ENCODE peak calls at places on chromosomes 1 and 21, in nine cellular contexts. O is K562, L is thyroid gland, K is heart left ventricle, N is ovary, X is transverse colon, M is HepG2, T is body of pancreas, E is IMR-90. U is an unnamed sample.

GRCh38 chr1:52182874-52183400 is 41.0 kb downstream of the ZFYVE9 start:
- DNase-seq in E (no peak), O (no peak), K (no peak), X (no peak), L (no peak), M (no peak), T (no peak), N (no peak), U (no peak)

GRCh38 chr1:35047188-35047858 is 15.6 kb upstream of the ZMYM6 start:
- DNase-seq in L (no peak), X (no peak), K (no peak), O (no peak), M (no peak), E (peak), T (no peak), N (no peak), U (no peak)

GRCh38 chr1:47655521-47656300 is 217.9 kb downstream of the FOXD2 start:
- DNase-seq in O (no peak), K (peak), T (no peak), M (no peak), L (no peak), X (no peak), E (no peak), N (no peak), U (no peak)

GRCh38 chr1:4681026-4681425 is 26.6 kb downstream of the AJAP1 start:
- DNase-seq in N (no peak), M (no peak), X (no peak), E (no peak), O (no peak), K (no peak), T (no peak), L (no peak), U (no peak)

GRCh38 chr21:15841856-15842564 is 112.2 kb downstream of the USP25 start:
- DNase-seq in K (no peak), N (no peak), E (peak), T (no peak), O (no peak), L (no peak), M (no peak), X (no peak), U (no peak)

GRCh38 chr1:221637641-221638041 is 104.2 kb downstream of the DUSP10 start:
- DNase-seq in M (no peak), O (no peak), N (no peak), X (no peak), E (peak), T (no peak), L (no peak), K (peak), U (no peak)

GRCh38 chr1:181083842-181084605 is 4.5 kb upstream of the IER5 start:
- DNase-seq in X (peak), K (peak), M (peak), E (no peak), N (no peak), O (peak), L (peak), T (peak), U (peak)

GRCh38 chr1:244302889-244303609 is 148.7 kb downstream of the ADSS2 start:
- DNase-seq in O (peak), E (peak), N (peak), L (peak), X (peak), K (no peak), M (no peak), T (no peak), U (no peak)

GRCh38 chr21:20083336-20083735 is 914.9 kb upstream of the NCAM2 start:
- DNase-seq in M (no peak), N (no peak), T (no peak), X (no peak), O (no peak), L (no peak), K (no peak), E (no peak), U (no peak)

GRCh38 chr1:204345941-204346678 is 13.6 kb downstream of the PLEKHA6 start:
- DNase-seq in M (no peak), E (no peak), O (no peak), X (no peak), K (no peak), L (no peak), T (no peak), N (no peak), U (no peak)

GRCh38 chr1:241837901-241838300 is 10.1 kb upstream of the EXO1 start:
- DNase-seq in M (no peak), E (peak), L (no peak), O (no peak), X (no peak), K (no peak), T (no peak), N (no peak), U (no peak)

GRCh38 chr1:184116287-184116686 is 64.8 kb downstream of the TSEN15 start:
- DNase-seq in K (no peak), O (no peak), E (no peak), X (no peak), L (peak), N (no peak), M (no peak), T (no peak), U (no peak)

GRCh38 chr1:28887418-28887834 is 26.9 kb upstream of the EPB41 start:
- DNase-seq in M (no peak), E (no peak), L (peak), O (peak), X (peak), K (peak), T (peak), N (peak), U (no peak)

GRCh38 chr1:85366391-85366790 is 90.0 kb upstream of the BCL10 start:
- DNase-seq in T (no peak), L (no peak), O (no peak), X (no peak), K (no peak), N (no peak), M (no peak), E (peak), U (no peak)

GRCh38 chr1:41025979-41026819 is 4.7 kb upstream of the SLFNL1 start:
- DNase-seq in T (no peak), N (no peak), X (no peak), O (no peak), E (no peak), K (no peak), L (no peak), M (no peak), U (no peak)

GRCh38 chr1:27099904-27100796 is 54.8 kb downstream of the SLC9A1 start:
- DNase-seq in X (no peak), O (peak), T (no peak), K (peak), M (no peak), E (no peak), N (peak), L (no peak), U (no peak)

GRCh38 chr1:27097484-27097917 is 57.4 kb downstream of the SLC9A1 start:
- DNase-seq in T (peak), N (peak), O (peak), K (peak), M (peak), E (peak), X (peak), L (peak), U (peak)

GRCh38 chr1:27100797-27101491 is 54.0 kb downstream of the SLC9A1 start:
- DNase-seq in X (no peak), L (no peak), N (peak), O (no peak), M (no peak), K (no peak), T (no peak), E (no peak), U (no peak)

GRCh38 chr1:27098447-27099153 is 56.3 kb downstream of the SLC9A1 start:
- DNase-seq in O (no peak), L (no peak), E (no peak), M (peak), X (no peak), K (no peak), N (peak), T (no peak), U (no peak)

DNA sequence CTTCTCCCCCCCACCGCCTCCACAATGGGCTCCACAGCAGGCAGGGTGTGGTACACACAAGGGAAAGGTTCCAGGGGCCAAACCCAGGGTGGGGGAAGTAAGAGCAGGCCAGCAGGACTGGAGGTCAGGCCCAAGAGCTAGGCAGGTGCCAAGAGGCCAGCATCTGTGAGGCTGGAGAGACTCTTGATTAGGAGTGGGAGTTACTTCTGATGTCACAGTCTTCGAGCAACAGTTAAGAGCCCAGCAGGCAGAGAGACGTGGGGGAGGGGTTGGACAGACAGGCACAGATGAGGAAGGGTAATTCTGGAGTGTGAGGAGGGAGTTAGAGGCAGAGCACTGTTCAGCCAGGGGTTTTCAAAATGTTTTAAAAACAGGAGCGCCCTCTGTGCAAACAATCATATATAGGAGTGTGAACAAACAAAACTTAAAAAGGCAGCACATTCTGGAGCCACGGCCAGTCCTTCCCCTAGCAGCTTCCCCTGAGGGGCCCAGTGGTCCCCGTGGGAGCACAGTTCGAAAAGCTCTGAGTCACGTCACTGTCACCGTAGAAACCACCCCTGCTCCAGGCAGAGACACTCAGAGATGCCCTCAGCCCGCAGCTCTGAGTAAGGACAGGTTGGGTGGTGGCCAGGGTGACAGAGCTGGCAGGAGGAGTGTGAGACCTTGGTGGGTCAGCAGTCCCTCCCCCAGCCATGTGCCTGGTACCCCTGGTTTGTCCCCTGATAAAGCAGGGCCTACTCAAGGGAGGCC is 55.6 kb downstream of the SLC9A1 start:
- DNase-seq in N (peak), T (no peak), L (peak), E (peak), M (peak), O (peak), X (peak), K (peak), U (no peak)
- TF ChIP-seq POLR2A in N (peak), T (no peak), L (no peak), E (no peak), M (no peak), O (no peak), X (no peak), K (no peak), U (no peak)

GRCh38 chr1:8340456-8340855 is 22.5 kb downstream of the SLC45A1 start:
- DNase-seq in K (no peak), X (no peak), M (no peak), E (no peak), N (no peak), O (no peak), L (no peak), T (no peak), U (no peak)

GRCh38 chr1:8343464-8344001 is 25.6 kb downstream of the SLC45A1 start:
- DNase-seq in N (peak), X (peak), O (no peak), M (peak), K (no peak), E (peak), L (no peak), T (peak), U (peak)

GRCh38 chr1:8344893-8345507 is 27.1 kb downstream of the SLC45A1 start:
- DNase-seq in L (no peak), O (no peak), T (no peak), M (no peak), X (no peak), K (no peak), E (no peak), N (no peak), U (no peak)

GRCh38 chr1:8343044-8343443 is 25.1 kb downstream of the SLC45A1 start:
- DNase-seq in E (no peak), O (no peak), L (no peak), K (no peak), X (no peak), N (no peak), M (no peak), T (no peak), U (no peak)

DNA sequence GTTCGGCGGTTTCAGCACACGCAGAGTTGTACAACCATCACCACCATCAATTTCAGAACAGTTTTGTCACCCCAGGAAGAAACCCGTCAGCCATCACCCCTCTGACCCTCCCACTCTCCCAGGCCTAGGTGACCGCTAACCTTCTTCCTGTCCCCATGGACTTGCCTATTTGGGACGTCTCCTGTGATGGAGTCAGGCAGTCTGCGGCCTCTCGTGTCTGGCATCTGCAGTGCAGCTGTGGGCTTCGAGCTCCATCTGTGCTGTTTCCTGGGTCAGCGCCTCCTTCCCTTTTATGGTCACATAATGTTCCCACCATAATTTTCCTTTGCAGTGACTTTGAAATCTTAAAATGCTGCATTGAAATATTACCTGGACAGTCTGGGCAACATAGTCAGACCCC is 24.4 kb downstream of the SLC45A1 start:
- DNase-seq in T (no peak), M (peak), N (peak), K (no peak), E (peak), O (no peak), X (no peak), L (no peak), U (no peak)
- H3K27ac ChIP-seq in T (no peak), M (no peak), N (no peak), K (no peak), E (no peak), O (no peak), X (peak), L (no peak), U (no peak)

GRCh38 chr1:112955678-112956502 is at the start of gene SLC16A1:
- DNase-seq in L (peak), N (peak), K (peak), T (peak), E (peak), X (peak), O (peak), M (peak), U (peak)

GRCh38 chr1:112957133-112957812 is 1.3 kb upstream of the SLC16A1 start:
- DNase-seq in X (peak), K (peak), M (peak), E (peak), O (peak), L (peak), T (no peak), N (peak), U (peak)

GRCh38 chr1:112954945-112955677 is 885 bp downstream of the SLC16A1 start:
- DNase-seq in N (peak), L (peak), O (peak), K (peak), M (peak), T (peak), E (peak), X (peak), U (peak)

GRCh38 chr1:112954059-112954458 is 1.9 kb downstream of the SLC16A1 start:
- DNase-seq in X (no peak), O (no peak), N (no peak), T (no peak), E (peak), L (no peak), M (no peak), K (no peak), U (no peak)

DNA sequence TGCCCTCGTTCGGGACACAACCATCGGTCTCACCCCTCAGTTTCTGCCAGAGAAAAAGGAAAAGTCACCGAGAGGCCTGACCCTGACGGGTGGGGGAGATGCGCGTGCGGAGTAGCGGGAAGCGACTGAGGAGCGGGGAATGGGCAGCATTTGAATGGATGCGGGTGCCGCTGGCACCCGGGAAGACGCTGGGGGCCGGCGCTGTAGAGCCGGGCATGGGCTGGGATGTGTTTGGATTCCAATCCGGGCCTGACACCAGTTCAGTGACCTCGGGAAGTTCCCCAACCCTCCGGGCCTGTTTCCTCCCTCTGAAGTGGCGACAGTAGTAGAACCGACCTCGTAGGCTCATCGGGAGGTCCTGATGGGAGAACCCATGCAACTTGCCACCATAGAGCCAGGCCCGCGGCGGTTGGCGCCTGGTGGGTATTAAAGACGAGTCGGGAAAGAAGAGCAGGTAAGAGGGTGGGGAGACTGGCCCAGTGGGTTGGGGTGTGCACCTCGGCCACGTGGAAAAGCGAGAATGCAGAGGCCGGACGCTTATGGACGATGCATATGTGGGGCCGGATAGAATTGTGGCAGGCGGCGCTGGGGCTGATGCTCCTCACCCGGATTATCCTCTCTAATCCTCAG is 622 bp upstream of the SLC16A1 start:
- DNase-seq in E (no peak), X (no peak), O (no peak), L (no peak), K (no peak), T (peak), N (no peak), M (peak), U (peak)
- TF ChIP-seq POLR2A in E (no peak), X (no peak), O (peak), L (no peak), K (no peak), T (no peak), N (no peak), M (no peak), U (no peak)

DNA sequence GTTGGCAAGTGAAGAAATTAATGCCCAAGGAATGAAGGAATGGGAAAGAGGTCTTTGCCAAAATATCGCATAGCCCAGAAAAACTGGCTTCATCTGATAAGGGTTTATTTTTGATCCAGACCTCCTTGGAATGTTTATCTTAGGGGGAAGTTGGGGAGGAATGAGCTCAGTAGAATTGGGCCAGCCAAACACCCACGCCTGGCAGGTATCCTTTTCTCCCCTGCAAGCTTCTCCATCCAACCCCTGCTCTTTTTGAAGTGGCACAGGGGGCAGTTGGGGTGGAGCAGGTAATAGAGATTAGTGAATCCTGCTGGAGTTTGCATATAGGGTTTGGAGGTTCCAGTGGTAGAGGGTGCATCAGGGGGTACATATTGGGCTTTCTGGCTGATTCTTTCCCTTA is 21.1 kb downstream of the INTS3 start:
- DNase-seq in L (no peak), O (no peak), E (no peak), X (no peak), T (no peak), K (no peak), N (no peak), M (no peak), U (no peak)
- H3K27ac ChIP-seq in L (no peak), O (no peak), E (no peak), X (no peak), T (no peak), K (no peak), N (peak), M (no peak), U (peak)

GRCh38 chr1:10419351-10419750 is 10.9 kb upstream of the CENPS start:
- DNase-seq in X (no peak), M (no peak), E (no peak), L (no peak), N (no peak), O (no peak), K (no peak), T (no peak), U (no peak)

GRCh38 chr1:10415211-10415930 is 14.9 kb upstream of the CENPS start:
- DNase-seq in N (no peak), L (peak), K (no peak), E (peak), M (peak), T (no peak), X (peak), O (peak), U (peak)
- TF ChIP-seq POLR2A in N (no peak), L (no peak), K (no peak), E (peak), M (no peak), T (no peak), X (no peak), O (peak), U (no peak)

GRCh38 chr21:41509206-41509496 is 1.2 kb upstream of the TMPRSS2 start:
- DNase-seq in L (no peak), K (no peak), E (no peak), T (no peak), O (no peak), N (no peak), X (no peak), M (no peak), U (no peak)
- H3K27ac ChIP-seq in L (no peak), K (no peak), E (no peak), T (peak), O (no peak), N (no peak), X (peak), M (no peak), U (no peak)

U was measured in gastrocnemius medialis.